ENCODE peak calls at places on chromosomes 2 and 18, in four cellular contexts. One of them, this sample, is unnamed.

GRCh38 chr2:217530399-217531100 is 472.2 kb downstream of the TNS1 start:
- DNase-seq in H9: no peak
- DNase-seq in neuronal stem cell: no peak
- DNase-seq in IMR-90: no peak
- DNase-seq in this sample: no peak

GRCh38 chr2:36461039-36461681 is 105.6 kb downstream of the CRIM1 start:
- DNase-seq in H9: no peak
- DNase-seq in neuronal stem cell: peak
- DNase-seq in IMR-90: peak
- DNase-seq in this sample: peak

GRCh38 chr2:64447317-64448060 is 6.5 kb upstream of the LGALSL start:
- DNase-seq in H9: no peak
- DNase-seq in neuronal stem cell: no peak
- DNase-seq in IMR-90: no peak
- DNase-seq in this sample: no peak

GRCh38 chr18:77065221-77065981 is 67.2 kb downstream of the MBP start:
- DNase-seq in H9: no peak
- DNase-seq in neuronal stem cell: no peak
- DNase-seq in IMR-90: peak
- DNase-seq in this sample: no peak

GRCh38 chr2:36547906-36548305 is 50.1 kb downstream of the FEZ2 start:
- DNase-seq in H9: no peak
- DNase-seq in neuronal stem cell: no peak
- DNase-seq in IMR-90: no peak
- DNase-seq in this sample: no peak

GRCh38 chr2:150230616-150231015 is 256.9 kb downstream of the RND3 start:
- DNase-seq in H9: no peak
- DNase-seq in neuronal stem cell: no peak
- DNase-seq in IMR-90: no peak
- DNase-seq in this sample: no peak

GRCh38 chr2:40113272-40113671 is 334.2 kb upstream of the THUMPD2 start:
- DNase-seq in H9: no peak
- DNase-seq in neuronal stem cell: no peak
- DNase-seq in IMR-90: peak
- DNase-seq in this sample: no peak

GRCh38 chr2:147364597-147364996 is 480.2 kb upstream of the ACVR2A start:
- DNase-seq in H9: no peak
- DNase-seq in neuronal stem cell: no peak
- DNase-seq in IMR-90: no peak
- DNase-seq in this sample: no peak

GRCh38 chr2:141062443-141062842 is 1068.4 kb downstream of the LRP1B start:
- DNase-seq in H9: no peak
- DNase-seq in neuronal stem cell: no peak
- DNase-seq in IMR-90: no peak
- DNase-seq in this sample: no peak

GRCh38 chr2:234917245-234917975 is 34.4 kb upstream of the SH3BP4 start:
- DNase-seq in H9: no peak
- DNase-seq in neuronal stem cell: no peak
- DNase-seq in IMR-90: no peak
- DNase-seq in this sample: peak

GRCh38 chr18:27114842-27115241 is 70.3 kb downstream of the CHST9 start:
- DNase-seq in H9: no peak
- DNase-seq in neuronal stem cell: no peak
- DNase-seq in IMR-90: no peak
- DNase-seq in this sample: peak

GRCh38 chr18:62325806-62326645 is 916 bp downstream of the TNFRSF11A start:
- DNase-seq in H9: no peak
- DNase-seq in neuronal stem cell: no peak
- DNase-seq in IMR-90: peak
- DNase-seq in this sample: peak

GRCh38 chr2:14745288-14746076 is 113.0 kb downstream of the LRATD1 start:
- DNase-seq in H9: no peak
- DNase-seq in neuronal stem cell: no peak
- DNase-seq in IMR-90: no peak
- DNase-seq in this sample: no peak

GRCh38 chr18:44750774-44751173 is 70.1 kb downstream of the SETBP1 start:
- DNase-seq in H9: no peak
- DNase-seq in neuronal stem cell: no peak
- DNase-seq in IMR-90: no peak
- DNase-seq in this sample: no peak

GRCh38 chr2:69309336-69310048 is 77.5 kb downstream of the GFPT1 start:
- DNase-seq in H9: no peak
- DNase-seq in neuronal stem cell: no peak
- DNase-seq in IMR-90: peak
- DNase-seq in this sample: peak
- H2BK120ac ChIP-seq in H9: no peak
- H2BK120ac ChIP-seq in neuronal stem cell: no peak
- H2BK120ac ChIP-seq in IMR-90: peak
- H2BK120ac ChIP-seq in this sample: no peak

GRCh38 chr2:237466266-237466665 is 20.8 kb upstream of the MLPH start:
- DNase-seq in H9: no peak
- DNase-seq in neuronal stem cell: no peak
- DNase-seq in IMR-90: peak
- DNase-seq in this sample: no peak

GRCh38 chr2:237464757-237465391 is 22.2 kb upstream of the MLPH start:
- DNase-seq in H9: no peak
- DNase-seq in neuronal stem cell: no peak
- DNase-seq in IMR-90: peak
- DNase-seq in this sample: no peak

GRCh38 chr2:237471457-237472186 is 15.4 kb upstream of the MLPH start:
- DNase-seq in H9: peak
- DNase-seq in neuronal stem cell: peak
- DNase-seq in IMR-90: peak
- DNase-seq in this sample: peak

GRCh38 chr2:237465515-237466227 is 21.4 kb upstream of the MLPH start:
- DNase-seq in H9: no peak
- DNase-seq in neuronal stem cell: no peak
- DNase-seq in IMR-90: peak
- DNase-seq in this sample: no peak

GRCh38 chr2:237467447-237468179 is 19.4 kb upstream of the MLPH start:
- DNase-seq in H9: no peak
- DNase-seq in neuronal stem cell: no peak
- DNase-seq in IMR-90: no peak
- DNase-seq in this sample: no peak
- H3K18ac ChIP-seq in H9: no peak
- H3K18ac ChIP-seq in neuronal stem cell: no peak
- H3K18ac ChIP-seq in IMR-90: no peak
- H3K18ac ChIP-seq in this sample: no peak

GRCh38 chr18:48790869-48791635 is 159.7 kb downstream of the SMAD7 start:
- DNase-seq in H9: no peak
- DNase-seq in neuronal stem cell: no peak
- DNase-seq in IMR-90: no peak
- DNase-seq in this sample: no peak

GRCh38 chr18:48794251-48794970 is 156.4 kb downstream of the SMAD7 start:
- DNase-seq in H9: no peak
- DNase-seq in neuronal stem cell: no peak
- DNase-seq in IMR-90: no peak
- DNase-seq in this sample: no peak

GRCh38 chr18:48792141-48792540 is 158.6 kb downstream of the SMAD7 start:
- DNase-seq in H9: no peak
- DNase-seq in neuronal stem cell: no peak
- DNase-seq in IMR-90: no peak
- DNase-seq in this sample: no peak

GRCh38 chr18:48791636-48792105 is 159.1 kb downstream of the SMAD7 start:
- DNase-seq in H9: no peak
- DNase-seq in neuronal stem cell: no peak
- DNase-seq in IMR-90: no peak
- DNase-seq in this sample: no peak

DNA sequence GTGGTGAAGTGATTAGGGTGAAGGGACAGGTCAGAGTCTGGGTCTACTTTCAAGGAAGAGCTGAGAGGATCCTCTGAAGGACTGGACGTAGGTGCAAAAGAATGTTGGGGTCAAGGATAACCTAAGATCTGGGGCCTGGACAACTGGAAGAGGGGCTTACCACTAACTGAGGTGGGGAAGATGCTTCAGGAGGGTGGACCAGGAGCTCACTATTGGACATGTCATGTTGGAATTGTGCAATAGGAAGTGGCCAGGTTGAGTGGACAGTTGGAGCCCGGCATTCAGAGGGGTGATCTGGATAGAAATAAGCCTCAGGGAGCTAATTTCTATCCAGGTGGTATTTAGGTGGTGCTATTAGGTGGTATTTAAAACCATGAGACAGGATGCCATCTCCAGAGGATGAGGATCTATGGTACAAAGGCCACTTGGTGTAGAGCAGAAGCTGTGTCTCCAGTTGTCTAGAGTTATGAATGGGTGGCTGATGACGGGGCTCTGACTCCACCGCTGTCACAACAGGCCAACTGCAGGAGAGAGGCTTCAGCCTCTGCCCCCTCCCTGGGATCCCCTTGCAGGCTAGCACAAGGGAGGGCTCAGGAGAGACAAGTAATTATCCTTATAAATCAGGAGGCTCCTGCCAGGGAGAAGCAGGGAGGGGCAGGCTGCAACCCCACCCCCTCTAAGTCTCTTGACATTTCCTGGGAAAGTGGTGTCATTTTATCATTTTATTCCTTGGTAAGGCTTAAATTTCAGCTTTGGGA is 158.0 kb downstream of the SMAD7 start:
- DNase-seq in H9: no peak
- DNase-seq in neuronal stem cell: no peak
- DNase-seq in IMR-90: no peak
- DNase-seq in this sample: no peak
- H2BK120ac ChIP-seq in H9: no peak
- H2BK120ac ChIP-seq in neuronal stem cell: no peak
- H2BK120ac ChIP-seq in IMR-90: no peak
- H2BK120ac ChIP-seq in this sample: no peak

GRCh38 chr2:219402665-219403515 is 15.2 kb upstream of the DNPEP start:
- DNase-seq in H9: peak
- DNase-seq in neuronal stem cell: peak
- DNase-seq in IMR-90: peak
- DNase-seq in this sample: peak

GRCh38 chr2:219405451-219405850 is 12.7 kb upstream of the DES start:
- DNase-seq in H9: peak
- DNase-seq in neuronal stem cell: no peak
- DNase-seq in IMR-90: no peak
- DNase-seq in this sample: peak

GRCh38 chr2:219404954-219405353 is 13.2 kb upstream of the DES start:
- DNase-seq in H9: peak
- DNase-seq in neuronal stem cell: no peak
- DNase-seq in IMR-90: no peak
- DNase-seq in this sample: no peak

GRCh38 chr2:219403861-219404260 is 14.3 kb upstream of the DES start:
- DNase-seq in H9: no peak
- DNase-seq in neuronal stem cell: no peak
- DNase-seq in IMR-90: no peak
- DNase-seq in this sample: no peak

GRCh38 chr2:219404291-219404910 is 13.8 kb upstream of the DES start:
- DNase-seq in H9: no peak
- DNase-seq in neuronal stem cell: no peak
- DNase-seq in IMR-90: no peak
- DNase-seq in this sample: no peak
- H3K18ac ChIP-seq in H9: no peak
- H3K18ac ChIP-seq in neuronal stem cell: peak
- H3K18ac ChIP-seq in IMR-90: no peak
- H3K18ac ChIP-seq in this sample: no peak

GRCh38 chr2:32882911-32883810 is 63.6 kb upstream of the LTBP1 start:
- DNase-seq in H9: no peak
- DNase-seq in neuronal stem cell: no peak
- DNase-seq in IMR-90: peak
- DNase-seq in this sample: no peak

GRCh38 chr2:32884346-32884745 is 62.4 kb upstream of the LTBP1 start:
- DNase-seq in H9: no peak
- DNase-seq in neuronal stem cell: no peak
- DNase-seq in IMR-90: peak
- DNase-seq in this sample: no peak

DNA sequence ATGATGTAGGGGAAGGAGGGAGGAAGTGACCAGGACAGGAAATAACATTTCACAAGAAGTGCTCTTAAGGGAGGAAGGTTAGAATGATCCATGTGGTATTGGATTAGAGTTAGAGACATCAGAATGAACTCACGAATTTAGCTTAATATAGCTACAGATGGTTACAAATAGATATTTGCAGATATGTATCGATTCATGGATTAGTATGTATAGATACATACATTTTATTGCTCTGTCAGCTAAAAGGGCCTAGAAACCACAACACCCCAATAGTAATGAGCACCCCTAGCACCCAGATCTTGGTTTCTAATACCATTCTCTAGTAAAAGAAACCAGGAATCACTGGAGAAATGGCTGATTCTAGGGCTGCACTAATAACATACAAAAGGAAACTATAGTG is 59.6 kb upstream of the LTBP1 start:
- DNase-seq in H9: no peak
- DNase-seq in neuronal stem cell: no peak
- DNase-seq in IMR-90: no peak
- DNase-seq in this sample: no peak
- H2BK120ac ChIP-seq in H9: no peak
- H2BK120ac ChIP-seq in neuronal stem cell: no peak
- H2BK120ac ChIP-seq in IMR-90: no peak
- H2BK120ac ChIP-seq in this sample: no peak

DNA sequence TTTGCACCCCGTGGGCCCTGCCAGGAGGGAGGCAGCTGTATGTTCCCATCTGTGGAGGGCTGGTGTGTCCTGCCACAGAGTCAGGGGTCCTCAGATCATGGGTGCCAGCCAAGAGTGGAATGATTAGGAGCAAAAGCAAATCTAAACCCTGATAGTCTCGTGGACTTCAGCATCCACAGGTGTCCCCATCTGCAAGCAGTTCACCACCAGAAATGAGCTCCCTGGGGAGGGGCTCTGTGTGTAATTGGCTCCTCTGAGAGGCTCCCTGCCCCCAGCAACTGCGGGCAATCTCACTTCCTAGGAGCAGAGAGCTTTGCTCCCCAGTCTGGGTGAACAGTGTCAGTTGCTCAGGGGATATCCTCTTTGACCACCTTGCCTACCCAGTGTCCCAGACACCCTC is 78.1 kb downstream of the HNRNPLL start:
- DNase-seq in H9: no peak
- DNase-seq in neuronal stem cell: no peak
- DNase-seq in IMR-90: no peak
- DNase-seq in this sample: no peak
- H3K18ac ChIP-seq in H9: no peak
- H3K18ac ChIP-seq in neuronal stem cell: no peak
- H3K18ac ChIP-seq in IMR-90: no peak
- H3K18ac ChIP-seq in this sample: no peak

DNA sequence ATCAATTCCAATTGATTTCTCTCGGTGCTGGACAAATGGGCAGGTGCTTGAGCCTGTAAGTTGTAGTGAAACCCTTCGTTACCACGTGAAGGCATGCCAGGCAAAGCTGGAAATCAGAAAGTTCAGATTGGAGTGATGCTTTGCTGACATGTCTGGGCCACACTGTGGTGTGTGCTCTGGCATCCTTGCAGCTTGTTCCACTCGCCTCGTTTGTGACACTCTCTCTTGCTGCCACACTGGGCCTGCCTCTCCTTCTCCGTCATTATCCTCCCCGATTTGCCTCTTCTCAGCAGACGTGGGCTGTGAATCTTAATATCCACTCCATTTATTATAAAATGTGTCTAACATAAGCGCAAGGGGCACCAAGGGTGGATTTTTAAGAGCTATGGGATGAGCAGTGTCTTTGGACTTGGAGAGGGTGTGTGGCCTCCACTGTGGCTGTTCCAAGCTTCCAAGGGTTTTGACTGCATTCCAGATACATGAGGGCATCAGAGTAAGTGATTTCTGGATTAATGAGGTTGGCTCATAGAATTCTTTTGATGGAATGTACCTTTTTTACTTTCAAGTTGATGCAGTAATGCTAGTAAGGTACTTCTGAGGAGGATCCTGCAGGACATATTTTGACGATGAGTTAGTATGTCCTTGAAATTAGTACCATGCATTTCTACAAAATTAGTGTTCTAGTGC is 238.8 kb downstream of the TPGS2 start:
- DNase-seq in H9: no peak
- DNase-seq in neuronal stem cell: no peak
- DNase-seq in IMR-90: peak
- DNase-seq in this sample: peak
- H2BK120ac ChIP-seq in H9: no peak
- H2BK120ac ChIP-seq in neuronal stem cell: no peak
- H2BK120ac ChIP-seq in IMR-90: peak
- H2BK120ac ChIP-seq in this sample: no peak

This sample was measured in mesendoderm.